ENCODE peak calls at places on chromosomes 11 and 22, in eight cellular contexts. T, Q, G, E, N, H, S and U are unnamed samples.
A peak's percentile ranks its signal among the peaks of the same experiment; 100 is the strongest.

GRCh38 chr22:31646186-31647019 is 15.6 kb downstream of the PISD start:
- DNase-seq in T (peak; percentile 97), Q (no peak), G (no peak), E (no peak), N (no peak), H (peak; percentile 95), S (peak; percentile 87), U (no peak)

GRCh38 chr22:27154717-27155116 is 497.3 kb downstream of the MIAT start:
- DNase-seq in T (no peak), Q (no peak), G (no peak), E (no peak), N (no peak), H (no peak), S (no peak), U (peak; percentile 50)

GRCh38 chr11:58394195-58394594 is 12.5 kb downstream of the OR5B3 start:
- DNase-seq in T (peak; percentile 61), Q (no peak), G (no peak), E (no peak), N (no peak), H (peak; percentile 81), S (peak; percentile 57), U (no peak)

GRCh38 chr22:44151661-44152060 is 29.1 kb upstream of the PARVG start:
- DNase-seq in T (peak; percentile 58), Q (no peak), G (no peak), E (no peak), N (no peak), H (peak; percentile 70), S (peak; percentile 92), U (no peak)

GRCh38 chr11:105693075-105693474 is 83.2 kb downstream of the GRIA4 start:
- DNase-seq in T (no peak), Q (no peak), G (no peak), E (no peak), N (no peak), H (no peak), S (no peak), U (no peak)

GRCh38 chr11:78645226-78646202 is 70.8 kb upstream of the NARS2 start:
- DNase-seq in T (peak; percentile 44), Q (peak; percentile 59), G (peak; percentile 28), E (peak; percentile 70), N (peak; percentile 87), H (peak; percentile 73), S (peak; percentile 72), U (peak; percentile 42)

GRCh38 chr11:120471131-120471530 is 40.4 kb upstream of the GRIK4 start:
- DNase-seq in T (peak; percentile 58), Q (no peak), G (no peak), E (no peak), N (no peak), H (no peak), S (peak; percentile 81), U (no peak)

GRCh38 chr11:110518809-110519514 is 89.2 kb downstream of the FDX1 start:
- DNase-seq in T (no peak), Q (no peak), G (no peak), E (no peak), N (no peak), H (no peak), S (peak; percentile 57), U (no peak)

GRCh38 chr11:131385763-131386394 is 15.5 kb downstream of the NTM start:
- DNase-seq in T (no peak), Q (no peak), G (no peak), E (no peak), N (no peak), H (no peak), S (no peak), U (no peak)

GRCh38 chr11:102957953-102958352 is 2.4 kb upstream of the MMP13 start:
- DNase-seq in T (no peak), Q (no peak), G (no peak), E (no peak), N (no peak), H (peak; percentile 8), S (no peak), U (no peak)